ENCODE peak calls at places on chromosome 10, in four cellular contexts. One of them, this sample, is unnamed.
A peak's percentile ranks its signal among the peaks of the same experiment; 100 is the strongest.

GRCh38 chr10:116761883-116762282 is 19.5 kb upstream of the HSPA12A start:
- DNase-seq in GM23338: no peak
- DNase-seq in HL-60: no peak
- DNase-seq in endothelial cell of umbilical vein: no peak
- DNase-seq in this sample: no peak

GRCh38 chr10:131653550-131654470 is 247.0 kb upstream of the PPP2R2D start:
- DNase-seq in GM23338: no peak
- DNase-seq in HL-60: no peak
- DNase-seq in endothelial cell of umbilical vein: no peak
- DNase-seq in this sample: no peak

GRCh38 chr10:130543787-130544186 is 407.6 kb downstream of the GLRX3 start:
- DNase-seq in GM23338: no peak
- DNase-seq in HL-60: no peak
- DNase-seq in endothelial cell of umbilical vein: no peak
- DNase-seq in this sample: no peak

GRCh38 chr10:50360486-50360885 is 109.2 kb upstream of the ASAH2 start:
- DNase-seq in GM23338: no peak
- DNase-seq in HL-60: no peak
- DNase-seq in endothelial cell of umbilical vein: no peak
- DNase-seq in this sample: no peak

GRCh38 chr10:57015187-57015586 is 654.1 kb upstream of the ZWINT start:
- DNase-seq in GM23338: no peak
- DNase-seq in HL-60: no peak
- DNase-seq in endothelial cell of umbilical vein: no peak
- DNase-seq in this sample: no peak

GRCh38 chr10:83516788-83517187 is 622.5 kb upstream of the GHITM start:
- DNase-seq in GM23338: no peak
- DNase-seq in HL-60: no peak
- DNase-seq in endothelial cell of umbilical vein: no peak
- DNase-seq in this sample: no peak

GRCh38 chr10:87700031-87700796 is 40.5 kb downstream of the PAPSS2 start:
- DNase-seq in GM23338: no peak
- DNase-seq in HL-60: no peak
- DNase-seq in endothelial cell of umbilical vein: no peak
- DNase-seq in this sample: no peak

GRCh38 chr10:21746118-21746517 is 212.1 kb downstream of the MLLT10 start:
- DNase-seq in GM23338: no peak
- DNase-seq in HL-60: no peak
- DNase-seq in endothelial cell of umbilical vein: no peak
- DNase-seq in this sample: no peak

GRCh38 chr10:107749235-107749634 is 584.7 kb upstream of the SORCS1 start:
- DNase-seq in GM23338: no peak
- DNase-seq in HL-60: no peak
- DNase-seq in endothelial cell of umbilical vein: no peak
- DNase-seq in this sample: no peak
- TF ChIP-seq POLR2AphosphoS5 in GM23338: no peak
- TF ChIP-seq POLR2AphosphoS5 in HL-60: no peak
- TF ChIP-seq POLR2AphosphoS5 in endothelial cell of umbilical vein: no peak
- TF ChIP-seq POLR2AphosphoS5 in this sample: no peak

GRCh38 chr10:99513061-99513460 is 19.7 kb upstream of the NKX2-3 start:
- DNase-seq in GM23338: no peak
- DNase-seq in HL-60: no peak
- DNase-seq in endothelial cell of umbilical vein: no peak
- DNase-seq in this sample: no peak
- TF ChIP-seq POLR2AphosphoS5 in GM23338: no peak
- TF ChIP-seq POLR2AphosphoS5 in HL-60: no peak
- TF ChIP-seq POLR2AphosphoS5 in endothelial cell of umbilical vein: no peak
- TF ChIP-seq POLR2AphosphoS5 in this sample: no peak

GRCh38 chr10:102135956-102136526 is 3.2 kb downstream of the PPRC1 start:
- DNase-seq in GM23338: no peak
- DNase-seq in HL-60: peak; percentile 7
- DNase-seq in endothelial cell of umbilical vein: no peak
- DNase-seq in this sample: no peak

GRCh38 chr10:102139281-102140110 is 6.7 kb downstream of the PPRC1 start:
- DNase-seq in GM23338: no peak
- DNase-seq in HL-60: peak; percentile 16
- DNase-seq in endothelial cell of umbilical vein: no peak
- DNase-seq in this sample: no peak

GRCh38 chr10:102141583-102142107 is 8.8 kb downstream of the PPRC1 start:
- DNase-seq in GM23338: no peak
- DNase-seq in HL-60: no peak
- DNase-seq in endothelial cell of umbilical vein: no peak
- DNase-seq in this sample: no peak

GRCh38 chr10:102140913-102141540 is 8.2 kb downstream of the PPRC1 start:
- DNase-seq in GM23338: no peak
- DNase-seq in HL-60: no peak
- DNase-seq in endothelial cell of umbilical vein: no peak
- DNase-seq in this sample: no peak

GRCh38 chr10:102140218-102140617 is 7.4 kb downstream of the PPRC1 start:
- DNase-seq in GM23338: no peak
- DNase-seq in HL-60: no peak
- DNase-seq in endothelial cell of umbilical vein: no peak
- DNase-seq in this sample: no peak
- TF ChIP-seq POLR2AphosphoS5 in GM23338: no peak
- TF ChIP-seq POLR2AphosphoS5 in HL-60: no peak
- TF ChIP-seq POLR2AphosphoS5 in endothelial cell of umbilical vein: no peak
- TF ChIP-seq POLR2AphosphoS5 in this sample: no peak

GRCh38 chr10:114714281-114714741 is 56.2 kb upstream of the ABLIM1 start:
- DNase-seq in GM23338: no peak
- DNase-seq in HL-60: no peak
- DNase-seq in endothelial cell of umbilical vein: peak; percentile 93
- DNase-seq in this sample: no peak
- TF ChIP-seq POLR2AphosphoS5 in GM23338: no peak
- TF ChIP-seq POLR2AphosphoS5 in HL-60: no peak
- TF ChIP-seq POLR2AphosphoS5 in endothelial cell of umbilical vein: peak; percentile 54
- TF ChIP-seq POLR2AphosphoS5 in this sample: no peak

GRCh38 chr10:11875499-11876281 is 52.5 kb downstream of the PROSER2 start:
- DNase-seq in GM23338: peak; percentile 58
- DNase-seq in HL-60: no peak
- DNase-seq in endothelial cell of umbilical vein: peak; percentile 48
- DNase-seq in this sample: no peak
- TF ChIP-seq POLR2AphosphoS5 in GM23338: no peak
- TF ChIP-seq POLR2AphosphoS5 in HL-60: no peak
- TF ChIP-seq POLR2AphosphoS5 in endothelial cell of umbilical vein: no peak
- TF ChIP-seq POLR2AphosphoS5 in this sample: peak; percentile 42

DNA sequence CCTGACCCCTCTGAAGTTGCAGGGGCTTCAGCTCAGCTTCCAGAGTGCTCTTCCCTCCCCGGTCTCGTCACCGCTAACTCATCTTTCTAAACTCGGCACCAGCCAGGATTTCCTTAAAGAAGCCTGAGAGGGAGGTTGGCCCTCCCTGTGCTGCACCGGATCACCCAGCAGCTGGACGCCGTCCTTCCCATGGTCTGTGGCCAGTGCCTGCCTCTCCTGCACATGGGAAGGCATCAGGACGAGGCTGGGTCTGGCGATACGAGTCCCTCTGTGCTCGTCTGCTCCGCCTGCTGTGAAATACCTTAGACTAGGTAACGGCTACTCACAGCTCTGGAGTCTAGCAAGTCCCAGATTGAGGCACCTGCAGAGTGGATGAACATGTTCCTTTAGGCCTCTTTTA is 179.1 kb downstream of the ZMYND11 start:
- DNase-seq in GM23338: peak; percentile 10
- DNase-seq in HL-60: no peak
- DNase-seq in endothelial cell of umbilical vein: no peak
- DNase-seq in this sample: no peak
- TF ChIP-seq POLR2AphosphoS5 in GM23338: no peak
- TF ChIP-seq POLR2AphosphoS5 in HL-60: no peak
- TF ChIP-seq POLR2AphosphoS5 in endothelial cell of umbilical vein: no peak
- TF ChIP-seq POLR2AphosphoS5 in this sample: no peak

GRCh38 chr10:95789928-95790327 is 34.0 kb downstream of the ENTPD1 start:
- DNase-seq in GM23338: no peak
- DNase-seq in HL-60: peak; percentile 75
- DNase-seq in endothelial cell of umbilical vein: no peak
- DNase-seq in this sample: no peak
- TF ChIP-seq POLR2AphosphoS5 in GM23338: no peak
- TF ChIP-seq POLR2AphosphoS5 in HL-60: no peak
- TF ChIP-seq POLR2AphosphoS5 in endothelial cell of umbilical vein: no peak
- TF ChIP-seq POLR2AphosphoS5 in this sample: no peak

This sample was measured in esophagus muscularis mucosa.